ENCODE peak calls at places on chromosome 20, in seven cellular contexts. A, R, C, S, Q, F and B are unnamed samples.

GRCh38 chr20:10110151-10110550 is 75.4 kb downstream of the ANKEF1 start:
- DNase-seq in A (no peak), F (peak), C (peak), S (no peak), R (no peak), Q (no peak), B (no peak)

GRCh38 chr20:36309643-36310042 is 3.5 kb downstream of the DLGAP4 start:
- DNase-seq in F (no peak), A (peak), R (no peak), C (no peak), S (no peak), Q (no peak), B (no peak)

GRCh38 chr20:33310327-33310899 is 27.4 kb downstream of the BPIFB1 start:
- DNase-seq in Q (no peak), S (no peak), F (no peak), A (no peak), C (no peak), R (no peak), B (no peak)

GRCh38 chr20:33231237-33231636 is 4.6 kb upstream of the BPIFA1 start:
- DNase-seq in F (no peak), A (peak), C (no peak), Q (no peak), S (no peak), R (no peak), B (no peak)

GRCh38 chr20:13868331-13868730 is 83.5 kb downstream of the NDUFAF5 start:
- DNase-seq in S (peak), Q (no peak), R (peak), F (peak), C (no peak), A (no peak), B (no peak)

GRCh38 chr20:46458891-46459750 is 52.7 kb upstream of the ELMO2 start:
- DNase-seq in R (no peak), S (peak), C (no peak), Q (no peak), F (no peak), A (peak), B (no peak)

GRCh38 chr20:23349338-23350006 is 1.1 kb upstream of the NXT1 start:
- DNase-seq in R (no peak), F (no peak), Q (no peak), A (no peak), C (no peak), S (no peak), B (no peak)

GRCh38 chr20:20405619-20406018 is 37.7 kb downstream of the INSM1 start:
- DNase-seq in S (no peak), Q (no peak), F (no peak), A (no peak), C (no peak), R (no peak), B (no peak)

GRCh38 chr20:38134427-38135281 is 30.4 kb downstream of the TGM2 start:
- DNase-seq in S (peak), A (peak), C (peak), F (peak), R (no peak), Q (no peak), B (no peak)

GRCh38 chr20:12012241-12013222 is 94.8 kb downstream of the BTBD3 start:
- DNase-seq in Q (no peak), A (no peak), F (peak), C (peak), R (peak), S (peak), B (peak)

GRCh38 chr20:63493563-63494020 is 5.3 kb downstream of the EEF1A2 start:
- DNase-seq in Q (peak), R (no peak), A (no peak), C (no peak), F (no peak), S (no peak), B (no peak)

GRCh38 chr20:17161661-17162410 is 65.0 kb upstream of the PCSK2 start:
- DNase-seq in F (no peak), C (no peak), R (no peak), A (no peak), Q (no peak), S (peak), B (no peak)

GRCh38 chr20:9617062-9617461 is 102.7 kb downstream of the LAMP5 start:
- DNase-seq in Q (no peak), S (peak), A (no peak), R (peak), F (peak), C (peak), B (peak)

GRCh38 chr20:63782051-63782471 is 42.5 kb downstream of the SLC2A4RG start:
- DNase-seq in A (peak), S (peak), Q (peak), R (no peak), F (no peak), C (no peak), B (no peak)

GRCh38 chr20:44051661-44052000 is 135.4 kb downstream of the JPH2 start:
- DNase-seq in S (no peak), Q (no peak), C (no peak), R (no peak), F (no peak), A (peak), B (no peak)

GRCh38 chr20:62759981-62760431 is 36.3 kb upstream of the MRGBP start:
- DNase-seq in S (no peak), A (no peak), Q (peak), R (no peak), F (no peak), C (no peak), B (no peak)

GRCh38 chr20:14821251-14821650 is 483.8 kb upstream of the FLRT3 start:
- DNase-seq in A (no peak), R (no peak), C (no peak), F (no peak), Q (no peak), S (no peak), B (no peak)

GRCh38 chr20:10169752-10170151 is 48.9 kb upstream of the SNAP25 start:
- DNase-seq in R (no peak), Q (no peak), C (no peak), S (no peak), A (no peak), F (no peak), B (no peak)

GRCh38 chr20:34621383-34622367 is 55.2 kb downstream of the PIGU start:
- DNase-seq in C (no peak), Q (no peak), A (peak), F (peak), S (no peak), R (peak), B (no peak)

GRCh38 chr20:4661191-4661590 is 60.5 kb upstream of the PRND start:
- DNase-seq in Q (no peak), F (no peak), R (no peak), S (no peak), C (no peak), A (no peak), B (no peak)

GRCh38 chr20:63976980-63977391 is 2.5 kb downstream of the SAMD10 start:
- DNase-seq in A (peak), S (no peak), F (no peak), Q (peak), R (no peak), C (no peak), B (no peak)

GRCh38 chr20:13331536-13331935 is 110.5 kb downstream of the ISM1 start:
- DNase-seq in R (no peak), A (no peak), Q (no peak), C (no peak), S (peak), F (peak), B (no peak)

GRCh38 chr20:45828589-45828988 is 1.5 kb upstream of the TNNC2 start:
- DNase-seq in A (no peak), R (no peak), Q (no peak), S (no peak), C (no peak), F (peak), B (no peak)

GRCh38 chr20:63483834-63484233 is 11.4 kb upstream of the KCNQ2 start:
- DNase-seq in Q (no peak), R (no peak), A (no peak), C (no peak), F (no peak), S (no peak), B (no peak)

GRCh38 chr20:20483328-20483727 is 115.4 kb downstream of the INSM1 start:
- DNase-seq in C (no peak), A (no peak), R (no peak), F (no peak), S (no peak), Q (no peak), B (no peak)

GRCh38 chr20:49700411-49701185 is 13.1 kb downstream of the B4GALT5 start:
- DNase-seq in C (peak), S (peak), F (peak), R (peak), A (peak), Q (no peak), B (no peak)

GRCh38 chr20:20614391-20614790 is 98.1 kb downstream of the RALGAPA2 start:
- DNase-seq in A (no peak), Q (no peak), F (no peak), S (no peak), R (no peak), C (no peak), B (no peak)

GRCh38 chr20:25037288-25038102 is 20.4 kb downstream of the ACSS1 start:
- DNase-seq in Q (no peak), S (no peak), R (no peak), C (no peak), F (no peak), A (no peak), B (no peak)

GRCh38 chr20:25038103-25038410 is 19.9 kb downstream of the ACSS1 start:
- DNase-seq in F (no peak), Q (no peak), R (no peak), C (no peak), S (no peak), A (no peak), B (no peak)

GRCh38 chr20:25035924-25036323 is 22.0 kb downstream of the ACSS1 start:
- DNase-seq in A (no peak), F (no peak), R (no peak), C (no peak), S (no peak), Q (no peak), B (no peak)

GRCh38 chr20:25038591-25039015 is 19.3 kb downstream of the ACSS1 start:
- DNase-seq in A (no peak), C (no peak), F (no peak), S (no peak), R (no peak), Q (no peak), B (no peak)

GRCh38 chr20:25036331-25036936 is 21.5 kb downstream of the ACSS1 start:
- DNase-seq in C (no peak), Q (no peak), S (peak), F (no peak), R (no peak), A (no peak), B (no peak)
- H3K4me3 ChIP-seq in C (no peak), Q (no peak), S (peak), F (no peak), R (no peak), A (no peak), B (no peak)

DNA sequence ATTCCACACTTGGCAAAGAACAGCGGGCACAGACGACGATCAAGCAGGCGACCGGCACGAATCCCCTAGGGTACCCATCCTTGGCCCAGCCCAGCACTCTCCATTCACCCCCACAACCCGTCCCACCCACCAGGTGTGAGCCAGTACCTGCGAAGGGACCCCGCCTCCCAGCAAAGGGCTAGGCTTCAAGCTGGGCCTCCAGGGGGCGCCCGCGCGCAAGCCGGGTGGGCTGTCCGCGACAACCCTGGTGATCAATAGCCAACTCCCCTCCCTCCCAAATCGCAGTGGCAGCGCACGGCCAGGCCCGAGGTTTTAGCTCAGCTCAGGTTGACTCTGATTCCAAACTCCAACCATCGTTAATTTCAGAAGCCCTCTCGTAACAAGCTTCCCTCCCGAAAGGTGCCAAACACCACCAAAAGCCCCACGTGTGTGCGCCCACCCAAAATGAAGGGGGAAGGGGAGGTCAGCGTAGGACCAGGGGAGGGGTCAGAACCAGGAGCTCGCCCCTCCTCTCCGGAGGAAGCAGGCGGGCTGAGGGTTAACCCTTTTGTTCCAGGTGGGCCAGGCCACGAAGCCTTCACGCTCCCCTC is 2.1 kb downstream of the SALL4 start:
- DNase-seq in R (peak), A (peak), C (no peak), S (peak), F (peak), Q (peak), B (no peak)
- H3K4me3 ChIP-seq in R (peak), A (peak), C (peak), S (peak), F (peak), Q (peak), B (peak)

DNA sequence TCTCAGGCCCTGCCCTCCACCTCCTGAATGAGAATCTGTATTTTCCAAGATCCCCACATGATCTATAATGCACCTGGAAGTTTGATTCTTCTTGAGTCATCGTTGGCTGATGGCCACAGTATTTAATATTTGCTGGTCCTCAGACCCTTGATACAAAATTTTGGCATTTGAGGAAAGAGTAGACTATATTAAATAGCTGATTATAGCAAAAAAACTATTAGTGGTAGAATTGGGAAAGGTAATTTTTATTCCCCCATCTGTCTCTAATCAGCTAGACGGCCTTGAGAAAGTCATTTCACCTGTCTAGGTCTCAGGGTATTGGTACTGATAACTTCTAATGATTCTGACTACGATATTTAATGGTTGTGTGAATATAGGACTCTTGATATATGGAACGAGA is 176.8 kb downstream of the BMP2 start:
- DNase-seq in Q (no peak), S (no peak), A (no peak), R (no peak), F (no peak), C (no peak), B (no peak)
- H3K4me3 ChIP-seq in Q (no peak), S (no peak), A (no peak), R (no peak), F (no peak), C (no peak), B (no peak)

GRCh38 chr20:59776626-59777320 is 156.7 kb downstream of the SYCP2 start:
- DNase-seq in F (no peak), S (no peak), A (peak), C (no peak), R (no peak), Q (no peak), B (no peak)
- H3K4me3 ChIP-seq in F (no peak), S (no peak), A (no peak), C (no peak), R (no peak), Q (no peak), B (no peak)